ENCODE peak calls at places on chromosomes 7 and 10, in five cellular contexts. One of them, this sample, is unnamed.

GRCh38 chr7:147941316-147941715 is 649.2 kb upstream of the C7orf33 start:
- DNase-seq in A549: no peak
- DNase-seq in HepG2: no peak
- DNase-seq in H1: no peak
- DNase-seq in K562: no peak
- DNase-seq in this sample: no peak

GRCh38 chr10:120917521-120918250 is 66.5 kb downstream of the WDR11 start:
- DNase-seq in A549: no peak
- DNase-seq in HepG2: no peak
- DNase-seq in H1: no peak
- DNase-seq in K562: no peak
- DNase-seq in this sample: no peak

GRCh38 chr7:55509322-55509721 is 63.0 kb downstream of the VOPP1 start:
- DNase-seq in A549: no peak
- DNase-seq in HepG2: no peak
- DNase-seq in H1: no peak
- DNase-seq in K562: no peak
- DNase-seq in this sample: peak; percentile 83

GRCh38 chr7:137981668-137982067 is 20.2 kb downstream of the CREB3L2 start:
- DNase-seq in A549: no peak
- DNase-seq in HepG2: no peak
- DNase-seq in H1: no peak
- DNase-seq in K562: no peak
- DNase-seq in this sample: no peak

GRCh38 chr10:28939352-28940157 is 262.2 kb downstream of the BAMBI start:
- DNase-seq in A549: peak; percentile 100
- DNase-seq in HepG2: peak; percentile 100
- DNase-seq in H1: peak; percentile 61
- DNase-seq in K562: peak; percentile 40
- DNase-seq in this sample: peak; percentile 66

GRCh38 chr7:38453826-38454225 is 177.3 kb downstream of the AMPH start:
- DNase-seq in A549: no peak
- DNase-seq in HepG2: no peak
- DNase-seq in H1: no peak
- DNase-seq in K562: no peak
- DNase-seq in this sample: no peak

GRCh38 chr10:36114913-36115312 is 472.8 kb upstream of the FZD8 start:
- DNase-seq in A549: peak; percentile 23
- DNase-seq in HepG2: no peak
- DNase-seq in H1: no peak
- DNase-seq in K562: no peak
- DNase-seq in this sample: peak; percentile 84

GRCh38 chr10:78331391-78331922 is 297.8 kb downstream of the RPS24 start:
- DNase-seq in A549: no peak
- DNase-seq in HepG2: no peak
- DNase-seq in H1: no peak
- DNase-seq in K562: no peak
- DNase-seq in this sample: peak; percentile 76

GRCh38 chr7:45446195-45446944 is 127.8 kb upstream of the ADCY1 start:
- DNase-seq in A549: no peak
- DNase-seq in HepG2: no peak
- DNase-seq in H1: no peak
- DNase-seq in K562: no peak
- DNase-seq in this sample: no peak

GRCh38 chr7:99498546-99498944 is 1.5 kb downstream of the ZNF394 start:
- DNase-seq in A549: no peak
- DNase-seq in HepG2: no peak
- DNase-seq in H1: no peak
- DNase-seq in K562: no peak
- DNase-seq in this sample: no peak

GRCh38 chr7:135578569-135578968 is 20.9 kb downstream of the NUP205 start:
- DNase-seq in A549: no peak
- DNase-seq in HepG2: no peak
- DNase-seq in H1: no peak
- DNase-seq in K562: no peak
- DNase-seq in this sample: no peak

GRCh38 chr7:158407581-158408331 is 179.9 kb downstream of the PTPRN2 start:
- DNase-seq in A549: peak; percentile 76
- DNase-seq in HepG2: peak; percentile 55
- DNase-seq in H1: no peak
- DNase-seq in K562: no peak
- DNase-seq in this sample: no peak

GRCh38 chr7:91242097-91242846 is 22.0 kb upstream of the FZD1 start:
- DNase-seq in A549: no peak
- DNase-seq in HepG2: no peak
- DNase-seq in H1: no peak
- DNase-seq in K562: no peak
- DNase-seq in this sample: peak; percentile 66

GRCh38 chr10:102815790-102816549 is 21.2 kb downstream of the CYP17A1 start:
- DNase-seq in A549: no peak
- DNase-seq in HepG2: no peak
- DNase-seq in H1: no peak
- DNase-seq in K562: no peak
- DNase-seq in this sample: peak; percentile 96

GRCh38 chr10:72263613-72264241 is 10.0 kb upstream of the DDIT4 start:
- DNase-seq in A549: peak; percentile 76
- DNase-seq in HepG2: peak; percentile 86
- DNase-seq in H1: no peak
- DNase-seq in K562: no peak
- DNase-seq in this sample: no peak

GRCh38 chr7:91520645-91521044 is 256.4 kb downstream of the FZD1 start:
- DNase-seq in A549: no peak
- DNase-seq in HepG2: no peak
- DNase-seq in H1: no peak
- DNase-seq in K562: no peak
- DNase-seq in this sample: no peak

GRCh38 chr7:36982749-36983148 is 258.5 kb upstream of the AOAH start:
- DNase-seq in A549: no peak
- DNase-seq in HepG2: no peak
- DNase-seq in H1: no peak
- DNase-seq in K562: no peak
- DNase-seq in this sample: no peak

GRCh38 chr10:2933519-2933918 is 133.8 kb upstream of the PFKP start:
- DNase-seq in A549: no peak
- DNase-seq in HepG2: no peak
- DNase-seq in H1: no peak
- DNase-seq in K562: no peak
- DNase-seq in this sample: no peak

GRCh38 chr7:15397921-15398560 is 163.8 kb downstream of the AGMO start:
- DNase-seq in A549: no peak
- DNase-seq in HepG2: no peak
- DNase-seq in H1: no peak
- DNase-seq in K562: no peak
- DNase-seq in this sample: no peak

GRCh38 chr10:97766996-97767924 is 4.5 kb downstream of the SFRP5 start:
- DNase-seq in A549: no peak
- DNase-seq in HepG2: no peak
- DNase-seq in H1: no peak
- DNase-seq in K562: no peak
- DNase-seq in this sample: no peak

GRCh38 chr10:57161157-57161556 is 800.1 kb upstream of the ZWINT start:
- DNase-seq in A549: no peak
- DNase-seq in HepG2: no peak
- DNase-seq in H1: no peak
- DNase-seq in K562: no peak
- DNase-seq in this sample: no peak

GRCh38 chr10:106573106-106573505 is 591.4 kb downstream of the SORCS1 start:
- DNase-seq in A549: no peak
- DNase-seq in HepG2: no peak
- DNase-seq in H1: no peak
- DNase-seq in K562: no peak
- DNase-seq in this sample: peak; percentile 69

GRCh38 chr10:106567629-106568028 is 596.9 kb downstream of the SORCS1 start:
- DNase-seq in A549: no peak
- DNase-seq in HepG2: no peak
- DNase-seq in H1: no peak
- DNase-seq in K562: no peak
- DNase-seq in this sample: no peak

GRCh38 chr10:106566871-106567270 is 597.6 kb downstream of the SORCS1 start:
- DNase-seq in A549: no peak
- DNase-seq in HepG2: no peak
- DNase-seq in H1: no peak
- DNase-seq in K562: no peak
- DNase-seq in this sample: no peak

GRCh38 chr10:106576534-106576933 is 588.0 kb downstream of the SORCS1 start:
- DNase-seq in A549: no peak
- DNase-seq in HepG2: no peak
- DNase-seq in H1: no peak
- DNase-seq in K562: no peak
- DNase-seq in this sample: no peak

DNA sequence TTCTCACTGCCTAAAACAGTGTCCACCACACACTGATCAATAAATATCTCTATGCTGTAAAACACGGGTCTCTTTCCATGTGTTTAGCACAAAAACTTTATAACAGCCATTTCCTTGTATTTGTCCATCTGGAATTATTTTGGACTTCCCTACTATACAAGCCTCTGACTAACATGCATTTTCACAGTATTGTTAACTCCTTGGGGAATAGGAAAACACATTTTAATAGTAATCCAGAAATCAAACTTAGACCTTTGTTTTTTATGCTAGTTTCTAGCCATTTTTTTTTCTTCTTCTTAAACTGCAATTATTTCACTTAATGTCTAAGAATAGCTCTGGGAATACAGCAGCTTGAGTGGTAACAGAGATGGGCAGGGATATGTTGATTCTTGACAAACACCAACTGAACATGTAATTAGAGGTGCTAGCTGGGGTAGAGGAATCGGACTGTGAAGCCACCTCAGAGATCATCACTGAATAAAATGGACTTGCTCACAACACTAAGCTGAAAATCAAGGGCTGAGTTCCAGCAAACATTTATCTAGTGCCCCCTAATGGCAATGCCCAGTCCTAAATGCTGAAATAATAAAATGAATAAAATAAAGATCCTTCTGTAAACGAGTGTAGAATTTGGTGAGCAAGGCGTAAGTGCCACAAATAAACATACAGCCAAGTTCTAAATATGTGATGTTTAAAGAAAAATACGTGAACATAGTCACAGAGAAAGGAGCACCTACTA is 593.1 kb downstream of the SORCS1 start:
- DNase-seq in A549: peak; percentile 20
- DNase-seq in HepG2: no peak
- DNase-seq in H1: no peak
- DNase-seq in K562: no peak
- DNase-seq in this sample: peak; percentile 61
- TF ChIP-seq MAFK in A549: no peak
- TF ChIP-seq MAFK in HepG2: no peak
- TF ChIP-seq MAFK in H1: no peak
- TF ChIP-seq MAFK in K562: no peak
- TF ChIP-seq MAFK in this sample: no peak

DNA sequence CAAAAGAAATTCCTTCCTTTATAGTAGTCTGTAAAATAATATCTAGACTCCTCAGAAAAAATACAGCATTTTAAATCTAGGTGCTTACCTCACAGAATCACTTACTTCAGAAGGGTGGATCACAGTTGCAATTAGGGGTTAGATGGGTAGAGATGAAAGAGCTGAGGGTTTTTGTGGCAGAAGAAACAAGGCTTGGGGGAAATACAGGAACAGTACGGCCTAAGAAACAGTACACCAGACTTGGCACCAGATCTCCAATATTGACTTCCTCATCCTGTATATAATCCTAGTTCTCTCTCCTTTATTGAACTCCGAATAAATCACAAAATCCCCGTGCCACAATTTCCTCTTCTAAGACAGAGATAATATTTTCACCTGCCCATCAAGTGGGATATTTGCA is 14.3 kb downstream of the CEP41 start:
- DNase-seq in A549: no peak
- DNase-seq in HepG2: no peak
- DNase-seq in H1: no peak
- DNase-seq in K562: no peak
- DNase-seq in this sample: no peak
- TF ChIP-seq MAFK in A549: no peak
- TF ChIP-seq MAFK in HepG2: no peak
- TF ChIP-seq MAFK in H1: no peak
- TF ChIP-seq MAFK in K562: no peak
- TF ChIP-seq MAFK in this sample: no peak

GRCh38 chr10:85934586-85934985 is 432.0 kb downstream of the GRID1 start:
- DNase-seq in A549: no peak
- DNase-seq in HepG2: no peak
- DNase-seq in H1: no peak
- DNase-seq in K562: no peak
- DNase-seq in this sample: no peak

DNA sequence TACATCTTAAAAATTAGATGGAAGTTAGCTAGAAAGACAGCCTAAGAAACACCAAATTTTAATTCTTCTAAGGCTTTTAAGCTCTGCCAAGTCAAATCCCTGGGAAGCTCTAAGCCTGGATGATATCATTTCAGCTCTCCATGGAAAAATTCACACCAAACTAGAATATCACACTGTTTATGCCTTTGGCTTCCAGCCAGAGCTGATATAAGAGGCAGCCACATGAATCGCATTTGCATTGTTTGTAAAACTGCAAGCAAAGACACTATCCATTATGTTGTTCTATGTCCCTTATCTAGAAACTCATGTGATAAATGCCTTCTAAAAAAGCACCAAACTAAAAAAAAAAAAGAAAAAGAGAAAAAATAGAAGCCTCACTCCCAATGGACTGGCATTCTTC is 430.4 kb downstream of the GRID1 start:
- DNase-seq in A549: no peak
- DNase-seq in HepG2: no peak
- DNase-seq in H1: no peak
- DNase-seq in K562: no peak
- DNase-seq in this sample: no peak
- TF ChIP-seq MAFK in A549: no peak
- TF ChIP-seq MAFK in HepG2: no peak
- TF ChIP-seq MAFK in H1: no peak
- TF ChIP-seq MAFK in K562: no peak
- TF ChIP-seq MAFK in this sample: no peak

GRCh38 chr10:117678106-117678505 is 135.6 kb downstream of the EMX2 start:
- DNase-seq in A549: no peak
- DNase-seq in HepG2: no peak
- DNase-seq in H1: no peak
- DNase-seq in K562: no peak
- DNase-seq in this sample: no peak
- TF ChIP-seq MAFK in A549: no peak
- TF ChIP-seq MAFK in HepG2: no peak
- TF ChIP-seq MAFK in H1: no peak
- TF ChIP-seq MAFK in K562: no peak
- TF ChIP-seq MAFK in this sample: no peak

DNA sequence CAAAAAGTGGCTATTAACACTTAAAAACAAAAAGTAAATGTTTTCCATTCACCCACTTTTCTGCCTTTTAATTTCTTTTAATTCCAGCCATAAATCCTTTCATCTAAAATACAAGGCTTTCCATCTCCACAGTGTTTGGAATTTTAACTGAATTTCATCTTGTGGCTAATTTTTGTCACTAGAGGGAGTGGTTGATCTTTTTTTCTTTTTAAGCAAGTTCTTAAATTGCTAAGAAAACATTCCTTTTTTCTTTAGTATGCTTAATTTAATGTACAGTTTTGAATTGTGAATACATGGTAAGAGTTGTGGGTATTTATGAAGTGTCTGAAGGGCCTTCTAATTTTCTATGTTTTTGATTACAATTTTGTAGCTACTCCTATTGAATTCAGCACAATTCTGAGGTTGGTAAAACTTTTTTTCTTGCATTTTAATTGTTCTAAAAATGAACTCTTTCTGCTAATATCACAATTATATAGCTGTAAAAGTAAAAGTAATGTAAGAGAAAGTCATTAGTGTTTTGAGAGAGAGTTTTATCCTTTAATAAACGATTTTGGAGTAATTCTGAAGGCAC is 54.9 kb upstream of the ANK3 start:
- DNase-seq in A549: peak; percentile 43
- DNase-seq in HepG2: peak; percentile 4
- DNase-seq in H1: no peak
- DNase-seq in K562: no peak
- DNase-seq in this sample: peak; percentile 63
- TF ChIP-seq MAFK in A549: no peak
- TF ChIP-seq MAFK in HepG2: no peak
- TF ChIP-seq MAFK in H1: no peak
- TF ChIP-seq MAFK in K562: no peak
- TF ChIP-seq MAFK in this sample: no peak